ENCODE peak calls at places on chromosomes 13 and 19, in four cellular contexts. P, S, Q and Y are unnamed samples.

GRCh38 chr13:97298816-97299215 is 76.7 kb downstream of the MBNL2 start:
- DNase-seq in P (no peak), S (no peak), Q (no peak), Y (no peak)

GRCh38 chr13:27425918-27426630 is 1.7 kb downstream of the GTF3A start:
- DNase-seq in P (peak; percentile 74), S (peak; percentile 84), Q (peak; percentile 77), Y (peak; percentile 74)

GRCh38 chr19:53906211-53907192 is 2.6 kb upstream of the CACNG7 start:
- DNase-seq in P (peak; percentile 45), S (peak; percentile 60), Q (peak; percentile 77), Y (peak; percentile 19)

GRCh38 chr19:913080-913748 is at the start of gene R3HDM4:
- DNase-seq in P (peak; percentile 84), S (peak; percentile 92), Q (peak; percentile 93), Y (peak; percentile 80)

GRCh38 chr19:2561895-2562294 is 86.0 kb downstream of the GADD45B start:
- DNase-seq in P (no peak), S (no peak), Q (peak; percentile 54), Y (no peak)

GRCh38 chr13:80345771-80346510 is 5.0 kb upstream of the SPRY2 start:
- DNase-seq in P (peak; percentile 26), S (no peak), Q (no peak), Y (no peak)

GRCh38 chr13:98171806-98172569 is 5.1 kb downstream of the RNF113B start:
- DNase-seq in P (peak; percentile 60), S (no peak), Q (peak; percentile 65), Y (peak; percentile 26)

GRCh38 chr13:24184265-24184841 is 23.8 kb downstream of the SPATA13 start:
- DNase-seq in P (no peak), S (peak; percentile 47), Q (no peak), Y (peak; percentile 47)

GRCh38 chr13:52786747-52787146 is 47.1 kb upstream of the CNMD start:
- DNase-seq in P (no peak), S (no peak), Q (no peak), Y (no peak)

GRCh38 chr19:990746-991145 is 6.6 kb downstream of the WDR18 start:
- DNase-seq in P (no peak), S (no peak), Q (no peak), Y (no peak)

GRCh38 chr13:62096652-62097051 is 681.0 kb upstream of the PCDH20 start:
- DNase-seq in P (no peak), S (no peak), Q (no peak), Y (no peak)

GRCh38 chr13:19860884-19861655 is 2.4 kb downstream of the ZMYM5 start:
- DNase-seq in P (no peak), S (no peak), Q (no peak), Y (no peak)

GRCh38 chr19:31885280-31885853 is 460.0 kb upstream of the ZNF507 start:
- DNase-seq in P (no peak), S (no peak), Q (no peak), Y (no peak)

GRCh38 chr19:31894451-31894850 is 451.0 kb upstream of the ZNF507 start:
- DNase-seq in P (no peak), S (no peak), Q (no peak), Y (no peak)

GRCh38 chr19:31892060-31892459 is 453.4 kb upstream of the ZNF507 start:
- DNase-seq in P (no peak), S (no peak), Q (no peak), Y (no peak)

DNA sequence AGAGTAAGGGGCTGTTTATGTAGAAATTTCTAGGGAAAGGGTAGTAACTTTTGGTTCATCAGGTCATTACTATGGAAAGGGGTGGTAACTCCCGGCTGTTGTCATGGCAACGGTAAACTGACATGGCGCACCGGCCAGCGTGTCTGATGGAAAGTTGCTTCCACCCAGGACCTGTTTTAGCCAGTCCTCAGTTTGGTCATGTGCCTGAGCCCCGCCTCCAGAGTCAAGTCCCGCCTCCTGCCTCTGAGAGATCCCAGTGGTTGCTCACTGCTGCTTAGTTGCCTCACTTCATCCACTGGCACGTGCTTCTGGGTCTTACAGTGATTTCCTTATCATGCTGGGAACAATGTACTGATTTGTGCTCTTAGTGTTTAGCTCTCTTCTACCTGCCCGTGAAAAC is 455.2 kb upstream of the ZNF507 start:
- DNase-seq in P (no peak), S (no peak), Q (no peak), Y (no peak)
- H3K9me3 ChIP-seq in P (peaks cover 6% of the 10 kb centered on the region), S (peaks cover 4% of the 10 kb centered on the region), Q (no peaks in the 10 kb centered on the region), Y (no peaks in the 10 kb centered on the region)

GRCh38 chr19:58042709-58043340 is 9.0 kb downstream of the ZSCAN1 start:
- DNase-seq in P (no peak), S (no peak), Q (no peak), Y (peak; percentile 17)
- H3K9me3 ChIP-seq in P (peaks cover 22% of the 10 kb centered on the region), S (peaks cover 87% of the 10 kb centered on the region), Q (peaks cover 77% of the 10 kb centered on the region), Y (peaks cover 32% of the 10 kb centered on the region)

DNA sequence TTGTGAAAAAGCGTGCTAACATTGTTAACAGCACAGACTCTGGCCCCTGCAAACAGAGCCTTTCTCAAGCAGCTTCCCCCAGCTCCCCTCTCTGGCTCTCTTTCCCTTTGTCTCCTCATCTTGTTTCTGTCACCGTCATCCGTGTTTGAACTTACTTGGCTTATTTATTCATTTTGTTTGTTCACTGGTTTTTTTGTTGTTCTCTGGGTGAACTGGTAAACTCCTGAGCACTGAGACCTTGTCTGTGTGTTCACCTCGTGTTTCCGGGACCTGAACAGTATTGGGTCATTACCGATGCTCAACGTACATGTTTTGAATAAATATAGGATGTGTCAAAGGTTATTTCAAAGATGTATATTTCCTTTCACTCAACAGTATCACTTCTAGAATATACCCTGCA is 92.4 kb upstream of the USP29 start:
- DNase-seq in P (no peak), S (no peak), Q (no peak), Y (no peak)
- H3K9me3 ChIP-seq in P (peaks cover 14% of the 10 kb centered on the region), S (peaks cover 86% of the 10 kb centered on the region), Q (peaks cover 56% of the 10 kb centered on the region), Y (no peaks in the 10 kb centered on the region)

DNA sequence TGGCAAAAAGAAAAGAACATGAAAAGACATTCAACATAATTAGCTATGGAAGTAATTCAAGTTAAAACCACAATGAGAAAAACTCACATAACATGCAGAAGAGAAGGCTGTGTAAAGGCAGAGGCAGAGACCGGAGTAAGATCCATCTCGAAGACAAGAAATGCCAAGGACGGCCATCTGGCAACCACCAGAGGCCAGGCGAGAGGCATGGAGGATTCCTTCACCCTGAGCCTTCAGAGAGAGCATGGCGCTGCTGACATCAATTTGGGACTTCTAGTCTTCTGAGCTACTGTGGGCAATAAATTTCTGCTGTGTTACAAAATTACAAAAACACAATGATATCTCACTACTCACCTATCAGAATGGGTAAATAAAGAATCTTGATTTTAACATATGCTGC is 381.0 kb downstream of the TSHZ3 start:
- DNase-seq in P (no peak), S (peak; percentile 51), Q (no peak), Y (no peak)
- H3K9me3 ChIP-seq in P (no peaks in the 10 kb centered on the region), S (peaks cover 2% of the 10 kb centered on the region), Q (no peaks in the 10 kb centered on the region), Y (no peaks in the 10 kb centered on the region)

GRCh38 chr19:41682437-41682836 is 5.6 kb downstream of the CEACAM7 start:
- DNase-seq in P (no peak), S (peak; percentile 78), Q (no peak), Y (no peak)
- H3K9me3 ChIP-seq in P (no peaks in the 10 kb centered on the region), S (no peaks in the 10 kb centered on the region), Q (no peaks in the 10 kb centered on the region), Y (no peaks in the 10 kb centered on the region)

GRCh38 chr13:66574606-66575005 is 655.5 kb downstream of the PCDH9 start:
- DNase-seq in P (no peak), S (no peak), Q (no peak), Y (no peak)

GRCh38 chr13:66581691-66582090 is 648.4 kb downstream of the PCDH9 start:
- DNase-seq in P (no peak), S (no peak), Q (no peak), Y (no peak)

GRCh38 chr13:66578305-66578704 is 651.8 kb downstream of the PCDH9 start:
- DNase-seq in P (no peak), S (no peak), Q (no peak), Y (no peak)

GRCh38 chr13:66577358-66577757 is 652.8 kb downstream of the PCDH9 start:
- DNase-seq in P (no peak), S (no peak), Q (no peak), Y (no peak)

GRCh38 chr13:66576381-66576780 is 653.8 kb downstream of the PCDH9 start:
- DNase-seq in P (no peak), S (no peak), Q (no peak), Y (no peak)
- H3K9me3 ChIP-seq in P (no peaks in the 10 kb centered on the region), S (no peaks in the 10 kb centered on the region), Q (no peaks in the 10 kb centered on the region), Y (no peaks in the 10 kb centered on the region)

GRCh38 chr19:11927227-11927626 is 2.3 kb downstream of the ZNF700 start:
- DNase-seq in P (no peak), S (no peak), Q (no peak), Y (no peak)
- H3K9me3 ChIP-seq in P (no peaks in the 10 kb centered on the region), S (peaks cover 23% of the 10 kb centered on the region), Q (no peaks in the 10 kb centered on the region), Y (no peaks in the 10 kb centered on the region)

GRCh38 chr19:7072541-7072940 is 3.0 kb downstream of the ZNF557 start:
- DNase-seq in P (no peak), S (no peak), Q (no peak), Y (no peak)

GRCh38 chr19:7078007-7078406 is 8.5 kb downstream of the ZNF557 start:
- DNase-seq in P (no peak), S (no peak), Q (no peak), Y (no peak)

GRCh38 chr19:7074705-7075282 is 5.3 kb downstream of the ZNF557 start:
- DNase-seq in P (no peak), S (no peak), Q (no peak), Y (no peak)

DNA sequence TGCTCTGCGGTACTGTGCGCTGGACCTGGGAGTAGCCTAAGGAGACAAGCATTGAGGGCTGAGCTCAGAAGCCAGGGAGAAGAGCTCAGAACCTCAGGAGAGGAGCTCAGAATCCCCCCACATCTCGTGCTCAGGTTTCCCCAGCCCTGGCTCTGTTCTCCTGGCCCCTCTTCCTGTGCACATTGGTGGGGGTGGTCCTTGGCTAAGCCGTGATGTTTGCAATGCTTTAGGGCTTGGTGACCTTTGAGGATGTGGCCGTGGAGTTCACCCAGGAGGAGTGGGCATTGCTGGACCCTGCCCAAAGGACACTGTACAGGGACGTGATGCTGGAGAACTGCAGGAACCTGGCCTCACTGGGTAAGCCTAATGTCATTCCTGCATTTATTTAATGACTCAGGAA is 6.6 kb downstream of the ZNF557 start:
- DNase-seq in P (no peak), S (no peak), Q (no peak), Y (no peak)
- H3K9me3 ChIP-seq in P (peaks cover 37% of the 10 kb centered on the region), S (peaks cover 54% of the 10 kb centered on the region), Q (peaks cover 60% of the 10 kb centered on the region), Y (peaks cover 2% of the 10 kb centered on the region)